ENCODE peak calls at places on chromosomes 2 and 18, in seven cellular contexts. C is AG04450, B is aorta, K is SJSA1, V is left ventricle myocardium inferior, F is astrocyte, M is fibroblast of villous mesenchyme. Z is an unnamed sample.

GRCh38 chr2:113162869-113163268 is 10.9 kb upstream of the PSD4 start:
- DNase-seq in B (no peak), C (no peak), V (no peak), M (no peak), K (no peak), F (no peak), Z (no peak)

GRCh38 chr2:229475753-229476152 is 204.7 kb upstream of the PID1 start:
- DNase-seq in F (no peak), K (no peak), B (no peak), V (no peak), C (no peak), M (no peak), Z (no peak)

GRCh38 chr2:30272761-30273573 is 41.6 kb downstream of the LBH start:
- DNase-seq in K (peak; percentile 96), M (peak; percentile 71), F (peak; percentile 86), V (no peak), C (peak; percentile 38), B (no peak), Z (peak; percentile 63)

GRCh38 chr2:230995821-230996220 is at the start of gene SPATA3:
- DNase-seq in V (no peak), F (no peak), M (no peak), B (no peak), K (no peak), C (no peak), Z (no peak)

GRCh38 chr2:42095923-42096408 is 48.1 kb downstream of the PKDCC start:
- DNase-seq in B (peak; percentile 90), M (peak; percentile 86), V (peak; percentile 70), K (peak; percentile 64), F (peak; percentile 36), C (peak; percentile 61), Z (peak; percentile 89)

GRCh38 chr2:15980605-15981098 is 40.3 kb downstream of the MYCN start:
- DNase-seq in B (no peak), K (no peak), C (no peak), V (no peak), M (no peak), F (no peak), Z (no peak)

GRCh38 chr2:23703583-23704385 is 223.1 kb downstream of the ATAD2B start:
- DNase-seq in M (no peak), F (peak; percentile 6), C (no peak), V (no peak), K (no peak), B (no peak), Z (no peak)

GRCh38 chr2:204172074-204172600 is 235.6 kb downstream of the ICOS start:
- DNase-seq in B (no peak), F (no peak), V (no peak), C (no peak), M (no peak), K (no peak), Z (no peak)

GRCh38 chr2:69138793-69139510 is 126.0 kb downstream of the ANTXR1 start:
- DNase-seq in B (peak; percentile 90), F (peak; percentile 89), K (peak; percentile 67), M (peak; percentile 88), C (peak; percentile 32), V (no peak), Z (peak; percentile 86)

GRCh38 chr2:150274108-150274507 is 213.4 kb downstream of the RND3 start:
- DNase-seq in B (no peak), M (peak; percentile 44), C (no peak), F (peak; percentile 44), V (no peak), K (no peak), Z (no peak)

GRCh38 chr2:27214936-27215335 is 2.2 kb upstream of the CAD start:
- DNase-seq in C (no peak), K (no peak), B (no peak), F (no peak), M (no peak), V (no peak), Z (no peak)

GRCh38 chr18:63130176-63130575 is 189.4 kb downstream of the BCL2 start:
- DNase-seq in F (no peak), B (no peak), M (no peak), C (no peak), K (no peak), V (no peak), Z (no peak)

GRCh38 chr2:239259603-239260298 is 141.1 kb downstream of the HDAC4 start:
- DNase-seq in B (peak; percentile 75), V (no peak), K (no peak), F (no peak), M (no peak), C (no peak), Z (no peak)

GRCh38 chr2:64979744-64980143 is 9.5 kb upstream of the SLC1A4 start:
- DNase-seq in F (no peak), B (no peak), K (no peak), C (no peak), M (no peak), V (no peak), Z (no peak)

GRCh38 chr2:70248810-70249438 is 496 bp upstream of the TIA1 start:
- DNase-seq in V (peak; percentile 88), F (no peak), B (peak; percentile 94), K (peak; percentile 98), C (no peak), M (peak; percentile 87), Z (peak; percentile 86)

GRCh38 chr2:216692636-216693413 is 2.5 kb downstream of the IGFBP5 start:
- DNase-seq in B (peak; percentile 96), M (peak; percentile 77), F (peak; percentile 72), V (peak; percentile 90), K (peak; percentile 35), C (no peak), Z (peak; percentile 29)

GRCh38 chr18:45688834-45689233 is 35.1 kb upstream of the SLC14A1 start:
- DNase-seq in K (no peak), F (no peak), C (no peak), V (no peak), B (no peak), M (no peak), Z (no peak)

GRCh38 chr2:109185338-109185737 is 56.3 kb downstream of the SH3RF3 start:
- DNase-seq in V (no peak), F (peak; percentile 76), C (peak; percentile 73), K (peak; percentile 38), B (no peak), M (peak; percentile 77), Z (peak; percentile 66)

GRCh38 chr2:62305421-62306176 is 109.7 kb downstream of the B3GNT2 start:
- DNase-seq in C (no peak), V (no peak), M (peak; percentile 38), K (no peak), F (no peak), B (no peak), Z (no peak)

GRCh38 chr2:72991980-72992733 is 74.8 kb downstream of the EMX1 start:
- DNase-seq in C (no peak), K (no peak), F (no peak), B (peak; percentile 63), M (no peak), V (no peak), Z (no peak)

GRCh38 chr18:3595282-3596273 is 145.6 kb downstream of the TGIF1 start:
- DNase-seq in C (peak; percentile 90), B (no peak), M (peak; percentile 98), V (no peak), K (peak; percentile 70), F (peak; percentile 99), Z (peak; percentile 94)
- H3K4me3 ChIP-seq in C (peak overlapping the region; percentile 76), B (peak overlapping the region; percentile 59), M (peak overlapping the region; percentile 62), V (peak overlapping the region; percentile 64), K (no peak overlapping the region), F (peak overlapping the region; percentile 61), Z (peak overlapping the region; percentile 66)

GRCh38 chr2:176176233-176176632 is 12.2 kb upstream of the HOXD1 start:
- DNase-seq in K (no peak), V (no peak), F (peak; percentile 59), B (no peak), M (no peak), C (no peak), Z (no peak)

GRCh38 chr2:176177580-176178270 is 10.7 kb upstream of the HOXD1 start:
- DNase-seq in B (no peak), K (peak; percentile 57), C (no peak), F (peak; percentile 26), M (no peak), V (no peak), Z (no peak)

GRCh38 chr2:176178271-176178806 is 10.1 kb upstream of the HOXD1 start:
- DNase-seq in F (peak; percentile 89), V (no peak), M (peak; percentile 31), B (no peak), K (peak; percentile 55), C (no peak), Z (no peak)

GRCh38 chr2:176181551-176181950 is 6.9 kb upstream of the HOXD1 start:
- DNase-seq in V (no peak), K (no peak), F (no peak), M (no peak), C (no peak), B (no peak), Z (no peak)

GRCh38 chr2:176178807-176179271 is 9.6 kb upstream of the HOXD1 start:
- DNase-seq in V (no peak), F (peak; percentile 63), M (peak; percentile 33), K (peak; percentile 34), B (no peak), C (no peak), Z (no peak)
- H3K4me3 ChIP-seq in V (peak overlapping the region; percentile 55), F (no peak overlapping the region), M (peak overlapping the region; percentile 54), K (peak overlapping the region; percentile 46), B (no peak overlapping the region), C (no peak overlapping the region), Z (no peak overlapping the region)

DNA sequence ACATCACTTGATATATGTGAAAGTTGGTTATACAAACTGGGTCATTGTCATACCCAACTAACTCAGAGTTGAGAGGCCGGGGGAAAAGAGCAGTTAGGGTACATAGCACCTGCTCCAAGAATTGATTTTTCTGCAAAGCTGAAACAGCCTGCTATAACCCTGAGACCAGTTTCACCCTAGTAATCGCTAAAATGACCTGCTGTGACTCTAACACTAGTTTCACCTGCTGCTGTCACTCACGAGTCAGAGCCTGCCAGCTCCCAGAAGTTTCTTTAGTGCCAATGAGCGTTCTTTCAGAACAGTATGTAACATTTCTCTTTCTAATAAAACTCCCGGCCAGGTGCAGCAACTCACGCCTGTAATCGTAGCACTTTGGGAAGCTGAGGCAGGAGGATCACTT is 28.0 kb downstream of the SRSF7 start:
- DNase-seq in B (no peak), C (no peak), K (no peak), V (no peak), F (no peak), M (no peak), Z (no peak)
- H3K4me3 ChIP-seq in B (no peak overlapping the region), C (no peak overlapping the region), K (no peak overlapping the region), V (no peak overlapping the region), F (no peak overlapping the region), M (no peak overlapping the region), Z (no peak overlapping the region)

DNA sequence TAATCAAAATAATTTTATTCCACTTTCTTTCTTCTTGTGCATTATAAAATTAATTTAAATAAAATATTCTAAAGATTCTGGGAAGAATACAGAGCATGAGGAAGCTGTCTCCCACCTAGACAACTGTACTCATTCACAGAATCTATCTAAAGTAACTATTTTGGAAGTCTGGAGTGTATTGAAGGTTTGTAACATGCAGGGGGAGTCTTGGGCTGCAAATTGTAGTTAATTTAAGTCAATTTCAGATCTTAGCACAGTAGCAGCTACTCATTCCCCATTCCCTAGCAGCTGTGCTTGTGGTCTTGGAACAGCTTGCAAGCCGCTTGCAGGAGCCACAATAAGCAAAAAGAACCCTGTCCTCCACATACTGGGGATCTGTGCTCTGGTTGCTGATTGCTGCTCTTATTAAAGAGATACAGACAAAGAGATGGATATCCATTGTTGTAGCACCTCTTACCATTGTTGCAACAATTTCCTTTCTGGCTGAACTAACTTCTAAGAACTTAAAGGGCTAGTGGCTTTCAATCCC is 1775.3 kb upstream of the PIK3C3 start:
- DNase-seq in C (no peak), B (no peak), V (no peak), M (no peak), F (peak; percentile 1), K (no peak), Z (peak; percentile 8)
- H3K4me3 ChIP-seq in C (no peak overlapping the region), B (no peak overlapping the region), V (no peak overlapping the region), M (no peak overlapping the region), F (no peak overlapping the region), K (no peak overlapping the region), Z (no peak overlapping the region)